ENCODE peak calls at places on chromosome 6, in eight cellular contexts. L, X, J, K, C, H, Y and Z are unnamed samples. For H3K9me3, H3K27me3 and H3K4me1, the result is how much of the 10 kb centered on the place peaks cover.

GRCh38 chr6:15429146-15430110 is 183.6 kb downstream of the JARID2 start:
- DNase-seq in L (peak), K (no peak), X (no peak), C (no peak), J (no peak), Y (peak), H (no peak), Z (no peak)

GRCh38 chr6:31597006-31597405 is 4.2 kb upstream of the NCR3 start:
- DNase-seq in X (no peak), K (no peak), C (no peak), L (peak), H (no peak), Y (peak), J (no peak), Z (no peak)

GRCh38 chr6:165579151-165579550 is 83.9 kb downstream of the PDE10A start:
- DNase-seq in Y (no peak), L (no peak), H (no peak), J (no peak), X (no peak), C (no peak), K (no peak), Z (no peak)

GRCh38 chr6:316753-317038 is 24.4 kb downstream of the DUSP22 start:
- DNase-seq in C (no peak), Y (no peak), L (no peak), J (no peak), X (no peak), H (no peak), K (no peak), Z (no peak)

GRCh38 chr6:110687326-110687725 is 127.9 kb downstream of the CDK19 start:
- DNase-seq in L (no peak), J (no peak), Y (no peak), H (no peak), X (no peak), K (no peak), C (no peak), Z (no peak)

GRCh38 chr6:23218751-23219150 is 649.4 kb downstream of the HDGFL1 start:
- DNase-seq in C (no peak), J (no peak), K (no peak), Y (no peak), X (no peak), L (no peak), H (no peak), Z (no peak)

GRCh38 chr6:152983637-152984386 is 971 bp upstream of the FBXO5 start:
- DNase-seq in X (peak), J (peak), K (peak), C (peak), H (peak), Y (peak), L (peak), Z (peak)

GRCh38 chr6:28001351-28001750 is 44.3 kb downstream of the OR2B6 start:
- DNase-seq in K (no peak), X (no peak), Y (no peak), J (no peak), L (peak), H (no peak), C (peak), Z (no peak)

GRCh38 chr6:79373246-79373645 is 138.8 kb upstream of the HMGN3 start:
- DNase-seq in Y (no peak), J (no peak), H (peak), X (no peak), K (no peak), C (no peak), L (no peak), Z (peak)

GRCh38 chr6:117395164-117395563 is 30.6 kb downstream of the ROS1 start:
- DNase-seq in L (no peak), X (no peak), K (no peak), C (no peak), H (no peak), J (no peak), Y (no peak), Z (no peak)

GRCh38 chr6:61679625-61680024 is 606.4 kb downstream of the KHDRBS2 start:
- DNase-seq in X (no peak), K (no peak), J (no peak), H (no peak), C (no peak), L (no peak), Y (no peak), Z (no peak)
- H3K9me3 ChIP-seq in X (under half), K (under half), J (under half), H (under half), C (under half), L (under half), Y (under half), Z (under half)

DNA sequence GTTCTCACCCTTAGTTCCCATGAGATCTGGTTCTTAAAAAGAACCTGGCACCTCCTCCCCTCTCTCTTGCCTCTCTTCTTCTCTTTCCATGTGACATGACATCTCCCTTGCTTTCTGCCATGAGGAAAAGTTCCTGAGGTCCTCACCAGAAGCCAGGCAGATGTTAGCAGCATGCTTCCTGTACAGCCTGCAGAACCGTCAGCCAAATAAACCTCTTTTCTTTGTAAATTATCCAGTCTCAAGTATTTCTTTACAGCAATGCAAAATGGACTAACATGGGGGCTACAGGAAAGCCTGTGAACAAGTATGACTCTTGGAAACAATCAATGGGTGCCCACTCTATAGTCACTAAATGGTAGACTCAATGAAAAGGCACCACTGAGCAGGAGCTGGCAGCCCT is 34.5 kb downstream of the ADTRP start:
- DNase-seq in H (no peak), J (no peak), Y (no peak), X (no peak), C (no peak), K (no peak), L (no peak), Z (no peak)
- H3K27me3 ChIP-seq in H (under half), J (under half), Y (under half), X (under half), C (under half), K (under half), L (under half), Z (under half)

GRCh38 chr6:87281426-87281825 is 41.0 kb upstream of the SMIM8 start:
- DNase-seq in H (no peak), L (no peak), Y (no peak), J (no peak), K (no peak), C (no peak), X (no peak), Z (no peak)
- H3K4me1 ChIP-seq in H (under half), L (under half), Y (under half), J (under half), K (under half), C (under half), X (under half), Z (under half)

GRCh38 chr6:170007468-170008240 is 256.2 kb downstream of the ERMARD start:
- DNase-seq in L (no peak), X (no peak), J (no peak), C (no peak), K (no peak), H (no peak), Y (no peak), Z (no peak)
- H3K9me3 ChIP-seq in L (under half), X (under half), J (under half), C (under half), K (under half), H (under half), Y (under half), Z (under half)